ENCODE peak calls at places on chromosomes 11 and 22, in nine cellular contexts. V is endothelial cell, J is heart right ventricle, O is RWPE1, S is BE2C, T is MCF 10A, C is tibial nerve, X is endodermal cell, K is coronary artery. W is an unnamed sample.

GRCh38 chr11:100578966-100579365 is 108.1 kb upstream of the ARHGAP42 start:
- DNase-seq in V (no peak), J (no peak), O (no peak), S (no peak), T (peak; percentile 8), C (no peak), X (peak; percentile 73), K (no peak), W (no peak)

GRCh38 chr22:43313497-43314474 is 29.4 kb downstream of the SCUBE1 start:
- DNase-seq in V (no peak), J (peak; percentile 36), O (no peak), S (peak; percentile 64), T (no peak), C (peak; percentile 92), X (no peak), K (no peak), W (no peak)

GRCh38 chr11:121487191-121487590 is 34.4 kb upstream of the SORL1-AS1 start:
- DNase-seq in V (no peak), J (no peak), O (no peak), S (peak; percentile 15), T (no peak), C (no peak), X (no peak), K (no peak), W (no peak)

GRCh38 chr11:102010776-102011500 is 36.3 kb upstream of the CFAP300 start:
- DNase-seq in V (peak; percentile 55), J (peak; percentile 34), O (peak; percentile 94), S (peak; percentile 19), T (peak; percentile 91), C (peak; percentile 56), X (peak; percentile 94), K (no peak), W (peak; percentile 85)

GRCh38 chr22:32904044-32904443 is 102.5 kb downstream of the TIMP3 start:
- DNase-seq in V (peak; percentile 35), J (peak; percentile 54), O (peak; percentile 29), S (peak; percentile 76), T (peak; percentile 45), C (peak; percentile 40), X (peak; percentile 84), K (no peak), W (no peak)

GRCh38 chr11:17353228-17354021 is 1.8 kb downstream of the NCR3LG1 start:
- DNase-seq in V (peak; percentile 52), J (peak; percentile 72), O (peak; percentile 50), S (peak; percentile 71), T (peak; percentile 76), C (peak; percentile 24), X (peak; percentile 91), K (peak; percentile 89), W (peak; percentile 87)

GRCh38 chr22:46079093-46079860 is 71.0 kb upstream of the PPARA start:
- DNase-seq in V (no peak), J (no peak), O (no peak), S (peak; percentile 40), T (no peak), C (no peak), X (no peak), K (peak; percentile 76), W (peak; percentile 57)

GRCh38 chr11:126282742-126283591 is at the start of gene TIRAP:
- DNase-seq in V (peak; percentile 52), J (peak; percentile 69), O (peak; percentile 46), S (peak; percentile 68), T (peak; percentile 55), C (peak; percentile 41), X (peak; percentile 84), K (peak; percentile 79), W (peak; percentile 89)

GRCh38 chr22:31148953-31149627 is 8.8 kb upstream of the PLA2G3 start:
- DNase-seq in V (peak; percentile 81), J (peak; percentile 84), O (peak; percentile 75), S (peak; percentile 86), T (peak; percentile 75), C (peak; percentile 53), X (peak; percentile 93), K (peak; percentile 85), W (peak; percentile 77)

GRCh38 chr11:126948563-126948962 is 52.0 kb downstream of the KIRREL3 start:
- DNase-seq in V (no peak), J (no peak), O (no peak), S (no peak), T (no peak), C (no peak), X (no peak), K (no peak), W (no peak)

GRCh38 chr11:11782532-11783110 is 59.2 kb upstream of the USP47 start:
- DNase-seq in V (no peak), J (no peak), O (no peak), S (no peak), T (peak; percentile 71), C (no peak), X (no peak), K (no peak), W (no peak)

GRCh38 chr11:32374261-32374711 is 61.1 kb downstream of the WT1 start:
- DNase-seq in V (peak; percentile 75), J (peak; percentile 31), O (no peak), S (peak; percentile 63), T (peak; percentile 67), C (peak; percentile 6), X (peak; percentile 91), K (no peak), W (no peak)

GRCh38 chr22:50371101-50371648 is 28.0 kb downstream of the PPP6R2 start:
- DNase-seq in V (no peak), J (no peak), O (no peak), S (no peak), T (no peak), C (no peak), X (no peak), K (no peak), W (no peak)

GRCh38 chr22:50376064-50376747 is 33.1 kb downstream of the PPP6R2 start:
- DNase-seq in V (no peak), J (no peak), O (no peak), S (no peak), T (no peak), C (no peak), X (no peak), K (no peak), W (no peak)
- TF ChIP-seq CTCF in V (no peak), J (no peak), O (no peak), S (no peak), T (no peak), C (no peak), X (no peak), K (no peak), W (no peak)

DNA sequence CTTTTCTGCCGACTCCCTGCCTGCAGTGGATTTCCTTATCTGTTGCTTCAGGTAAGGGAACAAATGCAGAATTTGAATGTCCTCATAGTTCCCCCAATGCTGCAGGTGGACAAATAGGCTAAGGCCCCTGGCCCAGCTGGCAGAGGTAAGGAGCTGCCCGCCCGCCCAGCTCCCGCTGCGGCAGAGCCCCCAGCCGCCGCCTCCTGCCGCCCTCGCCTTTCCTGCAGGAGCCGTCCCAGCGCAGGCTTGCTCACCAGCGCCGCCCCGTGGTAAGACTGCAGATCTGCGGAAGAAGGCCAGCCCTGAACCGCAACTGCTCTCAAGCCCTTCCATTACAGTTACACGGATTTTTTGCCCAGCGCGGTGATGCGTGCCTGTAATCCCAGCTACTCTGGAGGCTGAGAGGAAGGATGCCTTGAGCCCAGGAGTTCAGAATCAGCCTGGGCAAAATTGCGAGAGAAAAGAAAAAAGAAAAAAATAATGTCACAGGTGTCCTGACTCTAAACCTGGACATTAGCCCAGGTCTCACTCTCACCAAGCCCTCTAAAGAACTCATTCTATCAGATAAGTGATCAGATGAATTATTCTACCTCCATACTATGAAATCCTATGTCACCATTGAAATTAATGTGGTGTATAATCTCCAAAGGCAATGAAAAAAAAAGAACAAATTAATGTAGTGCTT is 51.2 kb upstream of the EMID1 start:
- DNase-seq in V (peak; percentile 93), J (peak; percentile 64), O (peak; percentile 50), S (peak; percentile 90), T (peak; percentile 66), C (peak; percentile 57), X (peak; percentile 96), K (peak; percentile 77), W (peak; percentile 90)
- TF ChIP-seq CTCF in V (peak; percentile 97), J (peak; percentile 90), O (peak; percentile 95), S (peak; percentile 95), T (peak; percentile 86), C (peak; percentile 93), X (peak; percentile 98), K (peak; percentile 88), W (peak; percentile 97)

GRCh38 chr22:40856513-40857308 is at the start of the genes ST13 and XPNPEP3:
- DNase-seq in V (peak; percentile 97), J (peak; percentile 98), O (peak; percentile 78), S (peak; percentile 97), T (peak; percentile 96), C (peak; percentile 95), X (peak; percentile 98), K (peak; percentile 98), W (peak; percentile 99)
- TF ChIP-seq CTCF in V (peak; percentile 51), J (no peak), O (no peak), S (peak; percentile 44), T (no peak), C (no peak), X (peak; percentile 43), K (no peak), W (peak; percentile 30)

GRCh38 chr11:112995423-112996084 is 34.3 kb downstream of the NCAM1 start:
- DNase-seq in V (no peak), J (no peak), O (no peak), S (no peak), T (no peak), C (no peak), X (no peak), K (no peak), W (no peak)

GRCh38 chr11:112993808-112994207 is 32.6 kb downstream of the NCAM1 start:
- DNase-seq in V (no peak), J (no peak), O (no peak), S (no peak), T (no peak), C (no peak), X (no peak), K (no peak), W (no peak)

GRCh38 chr11:112999518-112999917 is 38.3 kb downstream of the NCAM1 start:
- DNase-seq in V (no peak), J (no peak), O (no peak), S (peak; percentile 74), T (peak; percentile 42), C (no peak), X (no peak), K (no peak), W (no peak)

GRCh38 chr11:112997829-112998228 is 36.6 kb downstream of the NCAM1 start:
- DNase-seq in V (no peak), J (no peak), O (no peak), S (no peak), T (no peak), C (no peak), X (no peak), K (no peak), W (no peak)

GRCh38 chr11:112996924-112997323 is 35.7 kb downstream of the NCAM1 start:
- DNase-seq in V (no peak), J (no peak), O (no peak), S (no peak), T (no peak), C (no peak), X (no peak), K (no peak), W (no peak)
- TF ChIP-seq CTCF in V (no peak), J (no peak), O (no peak), S (no peak), T (no peak), C (no peak), X (no peak), K (no peak), W (no peak)

GRCh38 chr22:39306456-39307361 is 12.7 kb downstream of the RPL3 start:
- DNase-seq in V (peak; percentile 55), J (no peak), O (no peak), S (peak; percentile 56), T (peak; percentile 58), C (no peak), X (peak; percentile 88), K (no peak), W (no peak)
- TF ChIP-seq CTCF in V (peak; percentile 43), J (no peak), O (no peak), S (peak; percentile 58), T (peak; percentile 25), C (no peak), X (peak; percentile 74), K (no peak), W (peak; percentile 34)

GRCh38 chr11:61694971-61695706 is 14.9 kb downstream of the DAGLA start:
- DNase-seq in V (no peak), J (peak; percentile 35), O (no peak), S (no peak), T (no peak), C (no peak), X (peak; percentile 85), K (no peak), W (peak; percentile 79)
- TF ChIP-seq CTCF in V (no peak), J (no peak), O (no peak), S (no peak), T (no peak), C (no peak), X (peak; percentile 64), K (no peak), W (peak; percentile 10)

W was measured in upper lobe of right lung.